ENCODE peak calls at places on chromosomes 6 and 20, in five cellular contexts. One of them, this sample, is unnamed.

GRCh38 chr6:127463056-127463455 is 3.9 kb upstream of the KIAA0408 start:
- DNase-seq in WTC11: no peak
- DNase-seq in HCT116: no peak
- DNase-seq in A549: no peak
- DNase-seq in GM12878: no peak
- DNase-seq in this sample: no peak

GRCh38 chr6:116485786-116486185 is 24.6 kb downstream of the CALHM6 start:
- DNase-seq in WTC11: no peak
- DNase-seq in HCT116: no peak
- DNase-seq in A549: no peak
- DNase-seq in GM12878: no peak
- DNase-seq in this sample: no peak

GRCh38 chr20:10800288-10800687 is 126.5 kb upstream of the JAG1 start:
- DNase-seq in WTC11: no peak
- DNase-seq in HCT116: no peak
- DNase-seq in A549: no peak
- DNase-seq in GM12878: no peak
- DNase-seq in this sample: no peak

GRCh38 chr6:3032986-3033385 is 33.3 kb downstream of the NQO2 start:
- DNase-seq in WTC11: no peak
- DNase-seq in HCT116: no peak
- DNase-seq in A549: no peak
- DNase-seq in GM12878: no peak
- DNase-seq in this sample: no peak

GRCh38 chr6:36428911-36429310 is 13.7 kb downstream of the PXT1 start:
- DNase-seq in WTC11: no peak
- DNase-seq in HCT116: no peak
- DNase-seq in A549: no peak
- DNase-seq in GM12878: no peak
- DNase-seq in this sample: no peak

GRCh38 chr6:166560222-166560621 is 26.3 kb downstream of the RAMACL start:
- DNase-seq in WTC11: no peak
- DNase-seq in HCT116: no peak
- DNase-seq in A549: no peak
- DNase-seq in GM12878: no peak
- DNase-seq in this sample: no peak

GRCh38 chr20:32560989-32561830 is 23.9 kb downstream of the NOL4L start:
- DNase-seq in WTC11: no peak
- DNase-seq in HCT116: no peak
- DNase-seq in A549: no peak
- DNase-seq in GM12878: no peak
- DNase-seq in this sample: no peak

GRCh38 chr6:110357696-110358535 is at the start of gene METTL24:
- DNase-seq in WTC11: peak; percentile 53
- DNase-seq in HCT116: no peak
- DNase-seq in A549: peak; percentile 5
- DNase-seq in GM12878: no peak
- DNase-seq in this sample: peak; percentile 4

GRCh38 chr20:5822569-5822968 is 72.4 kb downstream of the SHLD1 start:
- DNase-seq in WTC11: no peak
- DNase-seq in HCT116: no peak
- DNase-seq in A549: no peak
- DNase-seq in GM12878: no peak
- DNase-seq in this sample: peak; percentile 66

GRCh38 chr20:5827861-5828260 is 77.7 kb downstream of the SHLD1 start:
- DNase-seq in WTC11: no peak
- DNase-seq in HCT116: no peak
- DNase-seq in A549: no peak
- DNase-seq in GM12878: no peak
- DNase-seq in this sample: no peak

GRCh38 chr20:5821627-5822215 is 71.5 kb downstream of the SHLD1 start:
- DNase-seq in WTC11: no peak
- DNase-seq in HCT116: no peak
- DNase-seq in A549: no peak
- DNase-seq in GM12878: no peak
- DNase-seq in this sample: no peak

GRCh38 chr20:5827098-5827853 is 77.1 kb downstream of the SHLD1 start:
- DNase-seq in WTC11: no peak
- DNase-seq in HCT116: no peak
- DNase-seq in A549: no peak
- DNase-seq in GM12878: no peak
- DNase-seq in this sample: no peak

DNA sequence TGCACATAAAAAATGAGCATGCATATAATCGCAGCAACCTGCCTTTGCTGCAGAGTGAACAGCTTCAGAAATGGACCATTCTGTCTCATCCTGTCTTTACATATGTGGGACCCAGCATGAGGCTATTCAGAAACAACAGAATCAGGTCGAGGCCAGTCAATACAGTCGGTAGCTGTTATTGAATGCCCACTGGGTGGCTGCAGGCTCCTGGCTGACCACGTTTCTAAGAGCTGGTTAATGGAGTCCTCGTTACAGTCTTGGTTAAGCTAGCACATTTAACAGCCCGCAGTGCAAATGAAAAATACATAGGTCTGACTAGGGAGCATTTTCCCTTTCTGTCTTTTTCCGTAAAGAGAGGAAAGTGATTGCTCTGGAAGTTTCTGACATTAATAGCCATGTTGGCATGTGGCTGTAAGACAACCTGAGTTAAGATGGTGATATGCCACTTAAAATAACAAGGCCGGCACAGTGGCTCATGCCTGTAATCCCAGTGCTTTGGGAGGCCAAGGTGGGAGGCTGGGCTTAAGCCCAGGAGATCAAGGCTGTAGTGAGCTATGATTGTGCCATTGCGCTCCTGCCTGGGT is 75.0 kb downstream of the SHLD1 start:
- DNase-seq in WTC11: no peak
- DNase-seq in HCT116: no peak
- DNase-seq in A549: no peak
- DNase-seq in GM12878: no peak
- DNase-seq in this sample: no peak
- TF ChIP-seq CTCF in WTC11: no peak
- TF ChIP-seq CTCF in HCT116: no peak
- TF ChIP-seq CTCF in A549: no peak
- TF ChIP-seq CTCF in GM12878: no peak
- TF ChIP-seq CTCF in this sample: no peak

DNA sequence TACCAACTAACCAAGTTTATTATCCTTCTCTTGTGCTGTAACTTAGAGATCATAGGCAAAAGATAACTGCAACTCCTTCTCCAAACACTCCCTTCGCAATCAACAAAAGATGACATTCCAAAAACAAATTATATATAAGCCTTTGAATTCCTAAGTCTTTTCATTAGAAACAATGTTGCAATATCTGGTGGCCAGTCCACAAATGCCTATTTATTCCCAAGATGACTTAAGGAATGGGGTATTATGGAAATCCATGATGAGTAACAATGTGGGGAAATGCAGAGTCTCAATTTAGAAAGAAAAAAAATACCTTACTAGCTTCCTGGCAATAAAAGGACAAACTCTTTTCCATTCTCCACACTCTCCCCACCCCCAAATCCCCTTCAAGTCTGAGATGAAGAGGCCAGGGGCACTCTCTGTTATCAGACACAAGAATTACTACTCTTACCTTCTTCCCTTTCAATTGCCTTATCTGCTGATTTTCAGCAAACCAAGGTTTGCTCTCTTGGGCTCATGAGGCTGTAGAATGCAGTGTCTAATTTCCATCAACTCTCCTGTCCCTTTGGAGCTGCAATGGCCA is 27.3 kb downstream of the BTBD9 start:
- DNase-seq in WTC11: no peak
- DNase-seq in HCT116: no peak
- DNase-seq in A549: no peak
- DNase-seq in GM12878: no peak
- DNase-seq in this sample: no peak
- TF ChIP-seq MAX in WTC11: no peak
- TF ChIP-seq MAX in HCT116: no peak
- TF ChIP-seq MAX in A549: no peak
- TF ChIP-seq MAX in GM12878: no peak
- TF ChIP-seq MAX in this sample: no peak

GRCh38 chr6:10719386-10720228 is 3.3 kb upstream of the TMEM14C start:
- DNase-seq in WTC11: no peak
- DNase-seq in HCT116: no peak
- DNase-seq in A549: no peak
- DNase-seq in GM12878: no peak
- DNase-seq in this sample: peak; percentile 56

DNA sequence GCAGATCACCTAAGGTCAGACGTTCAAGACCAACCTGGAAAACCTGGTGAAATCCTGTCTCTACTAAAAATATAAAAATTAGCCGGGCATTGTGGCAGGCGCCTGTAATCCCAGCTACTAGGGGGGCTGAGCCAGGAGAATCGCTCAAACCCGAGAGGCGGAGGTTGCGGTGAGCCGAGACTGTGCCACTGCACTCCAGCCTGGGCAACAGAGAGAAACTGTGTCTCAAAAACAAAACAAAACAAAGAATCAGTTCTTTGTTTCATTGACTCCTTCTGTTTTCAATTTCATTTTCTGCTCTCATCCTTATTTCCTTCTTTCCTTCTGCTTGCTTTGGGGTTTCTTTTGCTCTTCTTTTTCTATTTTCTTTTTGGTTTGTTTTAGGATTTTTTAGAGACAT is 8.9 kb upstream of the TMEM14C start:
- DNase-seq in WTC11: no peak
- DNase-seq in HCT116: no peak
- DNase-seq in A549: no peak
- DNase-seq in GM12878: no peak
- DNase-seq in this sample: no peak
- TF ChIP-seq CTCF in WTC11: no peak
- TF ChIP-seq CTCF in HCT116: no peak
- TF ChIP-seq CTCF in A549: no peak
- TF ChIP-seq CTCF in GM12878: no peak
- TF ChIP-seq CTCF in this sample: no peak

GRCh38 chr6:150412221-150412620 is 43.4 kb downstream of the IYD start:
- DNase-seq in WTC11: no peak
- DNase-seq in HCT116: no peak
- DNase-seq in A549: no peak
- DNase-seq in GM12878: no peak
- DNase-seq in this sample: no peak

GRCh38 chr6:150408842-150409241 is 40.0 kb downstream of the IYD start:
- DNase-seq in WTC11: no peak
- DNase-seq in HCT116: no peak
- DNase-seq in A549: no peak
- DNase-seq in GM12878: no peak
- DNase-seq in this sample: no peak

GRCh38 chr6:150409576-150410066 is 40.8 kb downstream of the IYD start:
- DNase-seq in WTC11: no peak
- DNase-seq in HCT116: no peak
- DNase-seq in A549: no peak
- DNase-seq in GM12878: no peak
- DNase-seq in this sample: peak; percentile 32

GRCh38 chr6:150410395-150410794 is 41.6 kb downstream of the IYD start:
- DNase-seq in WTC11: no peak
- DNase-seq in HCT116: no peak
- DNase-seq in A549: no peak
- DNase-seq in GM12878: no peak
- DNase-seq in this sample: no peak

DNA sequence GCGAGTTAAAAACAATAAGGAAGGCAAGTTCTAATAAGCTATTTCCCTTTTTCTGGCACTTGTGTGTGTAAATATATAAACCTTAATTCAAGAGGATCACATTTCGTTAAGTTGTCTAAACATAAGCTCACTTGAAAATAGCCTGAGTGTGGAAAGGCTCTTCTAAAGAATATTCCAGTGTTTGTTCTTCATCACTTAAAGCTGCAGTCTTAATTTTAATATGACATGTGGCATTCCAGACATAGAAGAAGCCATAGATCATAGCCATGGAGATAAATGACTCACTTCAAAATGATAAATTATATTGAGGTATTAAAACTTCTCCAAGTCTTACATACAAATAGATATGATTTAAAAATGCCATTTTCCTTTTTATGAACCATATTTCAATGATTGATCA is 42.1 kb downstream of the IYD start:
- DNase-seq in WTC11: no peak
- DNase-seq in HCT116: no peak
- DNase-seq in A549: no peak
- DNase-seq in GM12878: no peak
- DNase-seq in this sample: no peak
- TF ChIP-seq MAX in WTC11: no peak
- TF ChIP-seq MAX in HCT116: no peak
- TF ChIP-seq MAX in A549: no peak
- TF ChIP-seq MAX in GM12878: no peak
- TF ChIP-seq MAX in this sample: no peak

GRCh38 chr6:18115356-18115755 is 7.1 kb downstream of the NHLRC1 start:
- DNase-seq in WTC11: no peak
- DNase-seq in HCT116: no peak
- DNase-seq in A549: no peak
- DNase-seq in GM12878: no peak
- DNase-seq in this sample: peak; percentile 61
- TF ChIP-seq CTCF in WTC11: no peak
- TF ChIP-seq CTCF in HCT116: no peak
- TF ChIP-seq CTCF in A549: no peak
- TF ChIP-seq CTCF in GM12878: no peak
- TF ChIP-seq CTCF in this sample: no peak

DNA sequence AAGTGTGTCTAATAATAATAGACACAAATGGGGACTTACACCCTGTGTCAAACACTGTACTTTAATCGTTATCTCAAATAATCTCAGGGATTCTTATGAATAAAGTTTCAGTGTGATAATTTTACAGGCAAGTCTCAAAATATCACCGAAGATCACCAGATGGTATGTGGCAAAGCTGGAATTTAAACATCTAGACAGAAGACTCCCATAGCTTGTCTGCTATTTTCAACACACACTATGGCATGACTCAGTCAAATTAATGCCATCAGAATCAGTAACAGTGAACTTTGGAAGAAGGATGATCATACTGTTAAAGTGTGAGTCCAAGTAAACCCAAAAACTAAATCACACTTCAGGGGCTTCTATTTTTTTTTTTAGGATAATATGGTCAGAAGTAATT is 867.6 kb upstream of the FLRT3 start:
- DNase-seq in WTC11: no peak
- DNase-seq in HCT116: no peak
- DNase-seq in A549: no peak
- DNase-seq in GM12878: no peak
- DNase-seq in this sample: no peak
- TF ChIP-seq MAX in WTC11: no peak
- TF ChIP-seq MAX in HCT116: no peak
- TF ChIP-seq MAX in A549: no peak
- TF ChIP-seq MAX in GM12878: no peak
- TF ChIP-seq MAX in this sample: no peak

GRCh38 chr6:41071923-41072835 is at the start of gene OARD1:
- DNase-seq in WTC11: peak; percentile 96
- DNase-seq in HCT116: peak; percentile 98
- DNase-seq in A549: peak; percentile 90
- DNase-seq in GM12878: peak; percentile 97
- DNase-seq in this sample: peak; percentile 99
- TF ChIP-seq CTCF in WTC11: no peak
- TF ChIP-seq CTCF in HCT116: no peak
- TF ChIP-seq CTCF in A549: no peak
- TF ChIP-seq CTCF in GM12878: no peak
- TF ChIP-seq CTCF in this sample: no peak

DNA sequence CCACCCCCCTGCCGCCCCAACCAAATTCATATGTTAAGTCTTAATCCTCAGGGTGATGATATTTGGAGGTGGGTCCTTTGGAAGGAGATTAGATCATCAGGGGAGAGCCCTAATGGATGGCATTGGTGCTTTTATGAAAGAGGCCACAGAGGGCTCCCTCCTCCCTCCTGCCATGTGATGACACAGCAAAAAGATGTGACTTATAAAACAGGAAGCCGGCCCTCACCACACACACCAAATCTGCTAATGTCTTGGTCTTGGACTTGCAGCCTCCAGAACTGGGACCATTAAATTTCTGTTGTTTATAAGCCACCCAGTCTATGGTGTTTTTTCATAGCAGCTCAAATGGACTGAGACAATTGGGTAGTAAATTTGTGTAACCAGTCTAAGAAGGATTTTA is 176.3 kb downstream of the ADGRG6 start:
- DNase-seq in WTC11: no peak
- DNase-seq in HCT116: peak; percentile 48
- DNase-seq in A549: no peak
- DNase-seq in GM12878: no peak
- DNase-seq in this sample: peak; percentile 80
- TF ChIP-seq MAX in WTC11: no peak
- TF ChIP-seq MAX in HCT116: no peak
- TF ChIP-seq MAX in A549: no peak
- TF ChIP-seq MAX in GM12878: no peak
- TF ChIP-seq MAX in this sample: no peak

This sample was measured in NB4.